ENCODE peak calls at places on chromosomes 4 and X, in ten cellular contexts. A is AG10803; P is KBM-7; V is RPMI8226; D is head of caudate nucleus; K is GM23248; L is activated CD4-positive, CD25-positive, alpha-beta regulatory T cell treated with anti-CD3 and anti-CD28 coated beads, Interleukin-2, amount 50 U/mL, for 72 hours; Q is activated naive CD8-positive, alpha-beta T cell treated with anti-CD3 and anti-CD28 coated beads, Interleukin-2, amount 50 U/mL, for 24 hours; E is SW 1271; Y is NCI-H1930. W is an unnamed sample.

GRCh38 chr4:165680821-165681220 is 192.2 kb upstream of the TLL1 start:
- DNase-seq in A (no peak), P (no peak), V (no peak), D (no peak), K (no peak), L (no peak), Q (no peak), E (no peak), Y (no peak), W (no peak)

GRCh38 chr4:138235419-138235952 is 6.7 kb downstream of the SLC7A11 start:
- DNase-seq in A (peak; percentile 95), P (peak; percentile 36), V (no peak), D (no peak), K (peak; percentile 90), L (no peak), Q (no peak), E (peak; percentile 37), Y (no peak), W (peak; percentile 97)

GRCh38 chr4:3417448-3417847 is 24.3 kb upstream of the HGFAC start:
- DNase-seq in A (no peak), P (no peak), V (no peak), D (no peak), K (no peak), L (no peak), Q (no peak), E (no peak), Y (no peak), W (no peak)

GRCh38 chr4:82886145-82886942 is 4.6 kb downstream of the SEC31A start:
- DNase-seq in A (no peak), P (no peak), V (no peak), D (no peak), K (peak; percentile 35), L (no peak), Q (no peak), E (no peak), Y (no peak), W (no peak)

GRCh38 chr4:38195911-38196310 is 235.7 kb downstream of the PTTG2 start:
- DNase-seq in A (no peak), P (no peak), V (no peak), D (no peak), K (no peak), L (no peak), Q (no peak), E (no peak), Y (no peak), W (no peak)

GRCh38 chr4:99653921-99654890 is 3.4 kb downstream of the C4orf54 start:
- DNase-seq in A (peak; percentile 16), P (no peak), V (no peak), D (no peak), K (no peak), L (no peak), Q (no peak), E (no peak), Y (no peak), W (no peak)

GRCh38 chrX:73812256-73812655 is 249.3 kb downstream of the CHIC1 start:
- DNase-seq in A (peak; percentile 0), P (no peak), V (no peak), D (no peak), K (peak; percentile 38), L (no peak), Q (no peak), E (no peak), Y (no peak), W (no peak)

GRCh38 chr4:23614284-23614892 is 275.5 kb downstream of the PPARGC1A start:
- DNase-seq in A (peak; percentile 13), P (peak; percentile 39), V (peak; percentile 34), D (no peak), K (peak; percentile 17), L (no peak), Q (no peak), E (no peak), Y (no peak), W (no peak)

GRCh38 chr4:173218411-173219125 is 50.0 kb downstream of the GALNT7 start:
- DNase-seq in A (peak; percentile 35), P (peak; percentile 55), V (no peak), D (no peak), K (peak; percentile 61), L (no peak), Q (no peak), E (peak; percentile 10), Y (no peak), W (peak; percentile 57)

GRCh38 chr4:88110826-88111225 is 47.6 kb downstream of the ABCG2 start:
- DNase-seq in A (no peak), P (no peak), V (peak; percentile 88), D (no peak), K (no peak), L (no peak), Q (no peak), E (no peak), Y (no peak), W (no peak)